ENCODE peak calls at places on chromosome 17, in eight cellular contexts. T is HFF-Myc, Z is ascending aorta, V is thoracic aorta, M is lower leg skin, P is NB4, I is upper lobe of right lung, O is body of pancreas. L is an unnamed sample.

GRCh38 chr17:64156670-64157069 is 26.7 kb upstream of the ERN1 start:
- DNase-seq in T (no peak), Z (peak; percentile 53), V (no peak), M (peak; percentile 70), P (no peak), I (no peak), O (no peak), L (no peak)

GRCh38 chr17:27158390-27158789 is 135.5 kb upstream of the WSB1 start:
- DNase-seq in T (no peak), Z (no peak), V (no peak), M (peak; percentile 32), P (no peak), I (no peak), O (no peak), L (no peak)

GRCh38 chr17:3471599-3471998 is at the start of gene SPATA22:
- DNase-seq in T (no peak), Z (no peak), V (no peak), M (no peak), P (no peak), I (no peak), O (no peak), L (no peak)

GRCh38 chr17:43034623-43035293 is 9.7 kb downstream of the RND2 start:
- DNase-seq in T (no peak), Z (no peak), V (no peak), M (no peak), P (no peak), I (no peak), O (no peak), L (no peak)

GRCh38 chr17:7011942-7012254 is 526 bp upstream of the RNASEK start:
- DNase-seq in T (no peak), Z (no peak), V (no peak), M (no peak), P (no peak), I (no peak), O (no peak), L (no peak)

GRCh38 chr17:35086931-35087573 is 23.5 kb upstream of the RFFL start:
- DNase-seq in T (no peak), Z (no peak), V (no peak), M (no peak), P (peak; percentile 51), I (no peak), O (no peak), L (no peak)

GRCh38 chr17:38883592-38884526 is 14.0 kb downstream of the LASP1 start:
- DNase-seq in T (no peak), Z (no peak), V (no peak), M (no peak), P (peak; percentile 51), I (no peak), O (no peak), L (no peak)

GRCh38 chr17:83037084-83037950 is 42.1 kb upstream of the METRNL start:
- DNase-seq in T (no peak), Z (no peak), V (no peak), M (peak; percentile 81), P (no peak), I (peak; percentile 42), O (no peak), L (peak; percentile 31)

GRCh38 chr17:7745748-7746470 is 28.4 kb downstream of the DNAH2 start:
- DNase-seq in T (peak; percentile 87), Z (peak; percentile 76), V (no peak), M (no peak), P (peak; percentile 78), I (peak; percentile 67), O (no peak), L (no peak)

GRCh38 chr17:31967643-31968042 is 30.8 kb downstream of the SUZ12 start:
- DNase-seq in T (no peak), Z (no peak), V (no peak), M (peak; percentile 37), P (no peak), I (no peak), O (no peak), L (no peak)

GRCh38 chr17:79777166-79777843 is 643 bp upstream of the CBX2 start:
- DNase-seq in T (no peak), Z (no peak), V (no peak), M (peak; percentile 92), P (peak; percentile 86), I (peak; percentile 81), O (peak; percentile 56), L (peak; percentile 77)

GRCh38 chr17:45227101-45227591 is 5.5 kb downstream of the FMNL1 start:
- DNase-seq in T (no peak), Z (no peak), V (no peak), M (peak; percentile 88), P (peak; percentile 54), I (no peak), O (no peak), L (no peak)

GRCh38 chr17:67842648-67843047 is 17.3 kb downstream of the BPTF start:
- DNase-seq in T (no peak), Z (no peak), V (no peak), M (no peak), P (no peak), I (no peak), O (no peak), L (no peak)

GRCh38 chr17:63140255-63140654 is 174.2 kb downstream of the TANC2 start:
- DNase-seq in T (no peak), Z (no peak), V (no peak), M (no peak), P (peak; percentile 44), I (no peak), O (peak; percentile 12), L (no peak)

GRCh38 chr17:2083613-2084128 is 28.8 kb downstream of the HIC1 start:
- DNase-seq in T (no peak), Z (peak; percentile 78), V (no peak), M (peak; percentile 85), P (peak; percentile 76), I (peak; percentile 77), O (no peak), L (no peak)

GRCh38 chr17:69581061-69581955 is 166.8 kb downstream of the MAP2K6 start:
- DNase-seq in T (no peak), Z (no peak), V (no peak), M (no peak), P (no peak), I (no peak), O (no peak), L (no peak)

GRCh38 chr17:7217113-7217987 is 2.3 kb downstream of the DLG4 start:
- DNase-seq in T (no peak), Z (no peak), V (no peak), M (no peak), P (peak; percentile 74), I (peak; percentile 69), O (peak; percentile 64), L (peak; percentile 52)

GRCh38 chr17:82737981-82738877 is 2.8 kb downstream of the FN3K start:
- DNase-seq in T (no peak), Z (no peak), V (no peak), M (no peak), P (no peak), I (peak; percentile 81), O (peak; percentile 75), L (no peak)

GRCh38 chr17:7747586-7747985 is 30.0 kb downstream of the DNAH2 start:
- DNase-seq in T (peak; percentile 32), Z (peak; percentile 2), V (no peak), M (no peak), P (no peak), I (no peak), O (no peak), L (no peak)

GRCh38 chr17:39150795-39151679 is at the start of gene PLXDC1:
- DNase-seq in T (no peak), Z (no peak), V (no peak), M (peak; percentile 88), P (no peak), I (peak; percentile 70), O (no peak), L (peak; percentile 54)

GRCh38 chr17:74194682-74195081 is 8.8 kb upstream of the RPL38 start:
- DNase-seq in T (no peak), Z (no peak), V (no peak), M (no peak), P (no peak), I (no peak), O (no peak), L (no peak)
- TF ChIP-seq CTCF in T (no peak), Z (no peak), V (no peak), M (no peak), P (no peak), I (no peak), O (no peak), L (no peak)

DNA sequence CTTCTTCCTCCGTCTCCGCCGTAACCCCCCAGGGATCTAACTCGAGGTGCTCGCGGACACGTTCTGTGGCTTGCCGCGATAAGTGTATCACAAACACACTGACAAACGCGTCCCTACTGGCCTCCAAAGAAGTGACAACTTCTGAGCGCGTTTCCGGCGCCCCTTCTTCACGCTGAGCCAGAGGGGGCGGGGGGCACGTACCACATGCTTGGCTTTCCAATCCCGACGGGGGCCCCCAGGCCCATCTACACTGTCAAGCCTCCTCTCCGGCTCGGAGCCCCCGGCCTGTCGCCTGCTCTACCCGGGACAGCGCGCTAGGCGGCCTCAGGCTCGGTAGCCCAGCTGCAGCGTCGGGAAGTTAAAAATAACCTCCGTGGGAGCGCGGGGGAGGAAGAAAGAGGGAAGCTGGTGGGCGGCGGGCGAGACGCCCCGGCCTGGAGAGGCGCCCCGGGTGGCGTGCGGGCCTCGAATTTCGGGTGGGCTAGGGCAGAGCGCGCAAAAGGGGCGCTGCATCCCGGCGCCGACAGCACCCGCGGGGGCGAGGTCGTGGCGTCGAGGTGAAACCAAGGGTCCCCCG is 676 bp upstream of the SPHK1 start:
- DNase-seq in T (no peak), Z (peak; percentile 76), V (no peak), M (peak; percentile 89), P (peak; percentile 74), I (peak; percentile 78), O (peak; percentile 49), L (no peak)
- TF ChIP-seq CTCF in T (no peak), Z (peak; percentile 35), V (peak; percentile 39), M (no peak), P (peak; percentile 17), I (peak; percentile 36), O (peak; percentile 16), L (no peak)

DNA sequence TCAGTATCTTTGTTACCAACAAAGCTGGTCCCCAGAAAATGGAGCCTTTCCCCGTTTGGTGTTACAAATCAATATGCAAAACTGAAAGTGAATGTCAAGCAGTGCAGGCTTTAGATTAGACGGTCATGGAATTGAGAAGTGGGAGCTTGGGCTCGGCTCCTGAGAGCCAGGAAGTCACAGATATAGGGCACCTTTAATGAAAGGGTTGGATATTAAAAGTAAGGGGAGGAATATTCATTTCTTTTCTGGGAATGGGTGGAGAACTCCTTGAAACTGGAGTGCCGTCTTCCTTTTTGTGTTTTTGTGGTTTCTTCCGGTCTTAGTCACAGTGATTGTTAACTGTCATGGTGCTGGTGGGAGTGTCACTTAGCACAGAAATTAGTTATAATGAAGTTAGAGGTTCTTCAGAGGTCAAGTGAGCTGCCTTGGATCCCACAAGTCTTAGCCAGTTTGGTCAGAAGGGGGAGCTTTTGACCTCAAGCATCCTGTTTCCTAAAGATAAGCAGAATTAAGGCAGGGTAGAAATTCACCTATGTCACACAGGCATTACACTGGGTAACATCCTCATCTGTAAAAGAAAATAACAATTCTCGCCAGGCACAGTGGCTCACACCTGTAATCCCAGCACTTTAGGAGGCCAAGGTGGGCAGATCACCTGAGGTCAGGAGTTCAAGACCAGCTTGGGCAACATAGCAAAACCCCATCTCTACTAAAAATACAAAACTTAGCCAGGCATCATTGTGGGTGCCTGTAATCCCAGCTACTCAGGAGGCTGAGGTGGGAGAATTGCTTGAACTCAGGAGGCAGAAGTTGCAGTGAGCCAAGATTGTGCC is 9.6 kb upstream of the EIF1 start:
- DNase-seq in T (peak; percentile 37), Z (no peak), V (no peak), M (no peak), P (peak; percentile 91), I (no peak), O (no peak), L (no peak)
- TF ChIP-seq CTCF in T (no peak), Z (no peak), V (no peak), M (no peak), P (peak; percentile 41), I (peak; percentile 37), O (no peak), L (no peak)

GRCh38 chr17:16415031-16415924 is at the start of gene TRPV2:
- DNase-seq in T (no peak), Z (no peak), V (no peak), M (no peak), P (peak; percentile 74), I (peak; percentile 75), O (peak; percentile 35), L (no peak)
- TF ChIP-seq CTCF in T (peak; percentile 29), Z (no peak), V (peak; percentile 20), M (no peak), P (peak; percentile 66), I (peak; percentile 41), O (peak; percentile 30), L (no peak)

L was measured in mesothelial cell of epicardium.